ENCODE peak calls at places on chromosomes 16 and 17, in five cellular contexts. O is T-helper 2 cell; H is fibroblast of mammary gland; V is hippocampal formation; P is naive thymus-derived CD8-positive, alpha-beta T cell. L is an unnamed sample.

GRCh38 chr17:75691371-75692290 is 24.5 kb downstream of the SAP30BP start:
- DNase-seq in O (no peak), H (peak; percentile 30), V (peak; percentile 59), P (no peak), L (no peak)

GRCh38 chr17:57396515-57396921 is 140.2 kb downstream of the MSI2 start:
- DNase-seq in O (no peak), H (no peak), V (no peak), P (no peak), L (no peak)

GRCh38 chr17:75525806-75526554 is 483 bp downstream of the LLGL2 start:
- DNase-seq in O (no peak), H (no peak), V (no peak), P (no peak), L (no peak)

GRCh38 chr17:78154903-78155811 is 9.0 kb downstream of the C17orf99 start:
- DNase-seq in O (no peak), H (no peak), V (no peak), P (no peak), L (no peak)

GRCh38 chr17:28745052-28745776 is 1.4 kb downstream of the TRAF4 start:
- DNase-seq in O (no peak), H (peak; percentile 39), V (peak; percentile 93), P (no peak), L (no peak)

GRCh38 chr16:5349661-5350060 is 252.1 kb upstream of the EEF2KMT start:
- DNase-seq in O (no peak), H (no peak), V (no peak), P (no peak), L (no peak)

GRCh38 chr17:55420067-55420775 is 1.4 kb downstream of the MMD start:
- DNase-seq in O (no peak), H (no peak), V (no peak), P (peak; percentile 41), L (peak; percentile 87)

GRCh38 chr17:67717192-67717623 is 528 bp upstream of the NOL11 start:
- DNase-seq in O (no peak), H (no peak), V (no peak), P (no peak), L (no peak)

GRCh38 chr17:76586741-76587487 is 1.3 kb upstream of the ST6GALNAC2 start:
- DNase-seq in O (no peak), H (no peak), V (no peak), P (no peak), L (no peak)

GRCh38 chr16:2769100-2769529 is 8.0 kb downstream of the ELOB start:
- DNase-seq in O (no peak), H (peak; percentile 25), V (no peak), P (no peak), L (no peak)

GRCh38 chr17:56142325-56142724 is 10.9 kb upstream of the ANKFN1 start:
- DNase-seq in O (no peak), H (peak; percentile 99), V (no peak), P (no peak), L (no peak)

GRCh38 chr17:42665581-42666001 is 6.5 kb downstream of the TUBG2 start:
- DNase-seq in O (no peak), H (no peak), V (no peak), P (no peak), L (no peak)

GRCh38 chr17:18141210-18141803 is 32.8 kb downstream of the MYO15A start:
- DNase-seq in O (no peak), H (peak; percentile 66), V (no peak), P (peak; percentile 39), L (no peak)

GRCh38 chr17:1484586-1485310 is 7.7 kb downstream of the MYO1C start:
- DNase-seq in O (no peak), H (no peak), V (no peak), P (peak; percentile 36), L (peak; percentile 50)

GRCh38 chr17:82883461-82884031 is 43.7 kb upstream of the ZNF750 start:
- DNase-seq in O (no peak), H (no peak), V (no peak), P (no peak), L (no peak)

L was measured in T-helper 1 cell.